ENCODE peak calls at places on chromosomes 4 and X, in nine cellular contexts. Y is choroid plexus epithelial cell; O is K562; Q is stimulated activated CD4-positive, alpha-beta T cell treated with anti-CD3 and anti-CD28 coated beads, TNF-alpha, amount 100 ng/mL, for 1 hour; J is lower leg skin; F is BJ; I is head of caudate nucleus; Z is T1000; B is H7. L is an unnamed sample.

GRCh38 chrX:68684291-68684918 is 36.9 kb downstream of the STARD8 start:
- DNase-seq in Y (peak; percentile 10), O (peak; percentile 26), Q (no peak), J (no peak), F (no peak), I (peak; percentile 38), Z (no peak), B (peak; percentile 54), L (peak; percentile 63)

GRCh38 chr4:31081375-31081774 is 361.2 kb downstream of the PCDH7 start:
- DNase-seq in Y (peak; percentile 81), O (no peak), Q (no peak), J (no peak), F (peak; percentile 74), I (no peak), Z (no peak), B (no peak), L (no peak)

GRCh38 chrX:45557390-45557789 is 356.7 kb upstream of the DIPK2B start:
- DNase-seq in Y (peak; percentile 28), O (no peak), Q (no peak), J (no peak), F (no peak), I (no peak), Z (no peak), B (no peak), L (no peak)

GRCh38 chrX:109281478-109282275 is 200.2 kb downstream of the GUCY2F start:
- DNase-seq in Y (peak; percentile 46), O (no peak), Q (no peak), J (no peak), F (no peak), I (no peak), Z (no peak), B (peak; percentile 8), L (peak; percentile 3)

GRCh38 chr4:60389636-60390035 is 810.5 kb upstream of the ADGRL3 start:
- DNase-seq in Y (no peak), O (no peak), Q (no peak), J (no peak), F (no peak), I (no peak), Z (no peak), B (no peak), L (no peak)

GRCh38 chrX:139566981-139567380 is 36.4 kb downstream of the F9 start:
- DNase-seq in Y (no peak), O (no peak), Q (no peak), J (no peak), F (no peak), I (no peak), Z (no peak), B (no peak), L (no peak)

GRCh38 chr4:113686950-113687718 is 74.4 kb downstream of the CAMK2D start:
- DNase-seq in Y (peak; percentile 44), O (no peak), Q (no peak), J (no peak), F (no peak), I (no peak), Z (no peak), B (no peak), L (no peak)

GRCh38 chr4:55498051-55498450 is 48.7 kb downstream of the CLOCK start:
- DNase-seq in Y (no peak), O (no peak), Q (no peak), J (no peak), F (no peak), I (no peak), Z (no peak), B (no peak), L (no peak)

GRCh38 chr4:22030321-22030720 is 81.7 kb upstream of the KCNIP4 start:
- DNase-seq in Y (no peak), O (no peak), Q (no peak), J (no peak), F (no peak), I (peak; percentile 23), Z (no peak), B (peak; percentile 24), L (no peak)

GRCh38 chr4:88697588-88698329 is at the start of gene NAP1L5:
- DNase-seq in Y (peak; percentile 79), O (peak; percentile 34), Q (peak; percentile 31), J (peak; percentile 92), F (no peak), I (peak; percentile 75), Z (peak; percentile 28), B (peak; percentile 58), L (peak; percentile 36)

GRCh38 chr4:8431553-8431952 is 9.0 kb downstream of the ACOX3 start:
- DNase-seq in Y (no peak), O (no peak), Q (no peak), J (no peak), F (no peak), I (no peak), Z (no peak), B (no peak), L (no peak)

GRCh38 chr4:79141530-79141929 is 184.3 kb downstream of the NAA11 start:
- DNase-seq in Y (peak; percentile 5), O (no peak), Q (no peak), J (peak; percentile 72), F (no peak), I (no peak), Z (no peak), B (peak; percentile 6), L (no peak)

GRCh38 chrX:51802917-51803688 is 59.9 kb downstream of the GSPT2 start:
- DNase-seq in Y (peak; percentile 72), O (peak; percentile 19), Q (peak; percentile 10), J (no peak), F (peak; percentile 10), I (peak; percentile 61), Z (peak; percentile 13), B (peak; percentile 47), L (peak; percentile 41)

GRCh38 chrX:153681175-153681574 is 6.6 kb upstream of the SLC6A8 start:
- DNase-seq in Y (no peak), O (no peak), Q (no peak), J (peak; percentile 70), F (no peak), I (no peak), Z (no peak), B (peak; percentile 17), L (no peak)

GRCh38 chr4:181225616-181226261 is 1017.5 kb upstream of the TENM3 start:
- DNase-seq in Y (no peak), O (no peak), Q (no peak), J (no peak), F (no peak), I (peak; percentile 15), Z (no peak), B (peak; percentile 48), L (no peak)

GRCh38 chrX:134572816-134573682 is 85.2 kb downstream of the PLAC1 start:
- DNase-seq in Y (no peak), O (no peak), Q (no peak), J (no peak), F (no peak), I (no peak), Z (peak; percentile 3), B (no peak), L (no peak)

GRCh38 chr4:141849778-141850177 is 213.4 kb downstream of the IL15 start:
- DNase-seq in Y (peak; percentile 3), O (no peak), Q (no peak), J (no peak), F (no peak), I (no peak), Z (no peak), B (no peak), L (no peak)

GRCh38 chr4:174404677-174405076 is 117.6 kb downstream of the HPGD start:
- DNase-seq in Y (no peak), O (no peak), Q (no peak), J (no peak), F (no peak), I (no peak), Z (no peak), B (no peak), L (peak; percentile 15)

GRCh38 chr4:39348371-39349265 is 17.5 kb downstream of the RFC1 start:
- DNase-seq in Y (peak; percentile 57), O (no peak), Q (no peak), J (no peak), F (no peak), I (no peak), Z (no peak), B (no peak), L (no peak)

GRCh38 chrX:30304866-30305265 is 4.3 kb downstream of the NR0B1 start:
- DNase-seq in Y (no peak), O (no peak), Q (no peak), J (no peak), F (no peak), I (no peak), Z (no peak), B (no peak), L (no peak)

GRCh38 chr4:153281476-153281875 is 63.0 kb upstream of the MND1 start:
- DNase-seq in Y (no peak), O (no peak), Q (no peak), J (no peak), F (no peak), I (no peak), Z (no peak), B (no peak), L (no peak)

GRCh38 chr4:8396762-8397406 is 43.6 kb downstream of the ACOX3 start:
- DNase-seq in Y (no peak), O (no peak), Q (no peak), J (no peak), F (no peak), I (no peak), Z (no peak), B (peak; percentile 79), L (no peak)

GRCh38 chr4:15695764-15696163 is 7.1 kb upstream of the BST1 start:
- DNase-seq in Y (no peak), O (no peak), Q (no peak), J (no peak), F (no peak), I (no peak), Z (no peak), B (no peak), L (no peak)

GRCh38 chr4:90030202-90030601 is 97.0 kb upstream of the CCSER1 start:
- DNase-seq in Y (no peak), O (no peak), Q (no peak), J (no peak), F (no peak), I (no peak), Z (no peak), B (no peak), L (no peak)

GRCh38 chrX:87468941-87469340 is 48.7 kb upstream of the KLHL4 start:
- DNase-seq in Y (no peak), O (no peak), Q (no peak), J (no peak), F (no peak), I (no peak), Z (no peak), B (no peak), L (no peak)

GRCh38 chr4:2457481-2458295 is 11.2 kb upstream of the RNF4 start:
- DNase-seq in Y (no peak), O (no peak), Q (no peak), J (no peak), F (no peak), I (no peak), Z (no peak), B (peak; percentile 46), L (no peak)

GRCh38 chr4:6834867-6835266 is 52.3 kb downstream of the KIAA0232 start:
- DNase-seq in Y (peak; percentile 41), O (peak; percentile 32), Q (no peak), J (no peak), F (no peak), I (no peak), Z (no peak), B (no peak), L (no peak)

GRCh38 chr4:40251366-40251765 is 54.5 kb downstream of the RHOH start:
- DNase-seq in Y (no peak), O (no peak), Q (no peak), J (no peak), F (no peak), I (no peak), Z (no peak), B (no peak), L (no peak)

GRCh38 chr4:985123-985830 is 1.6 kb upstream of the IDUA start:
- DNase-seq in Y (peak; percentile 29), O (peak; percentile 81), Q (peak; percentile 45), J (peak; percentile 94), F (no peak), I (peak; percentile 58), Z (no peak), B (peak; percentile 98), L (no peak)